ENCODE peak calls at places on chromosome 11, in six cellular contexts. S is H7, L is fibroblast of lung, J is non-pigmented ciliary epithelial cell, Q is progenitor cell of endocrine pancreas, N is H4. Y is an unnamed sample.

GRCh38 chr11:58318532-58318931 is 40.3 kb downstream of the OR5B17 start:
- DNase-seq in Q (no peak), J (peak; percentile 8), S (no peak), N (no peak), L (no peak), Y (no peak)

GRCh38 chr11:113045146-113045545 is 83.9 kb downstream of the NCAM1 start:
- DNase-seq in Q (no peak), J (no peak), S (peak; percentile 29), N (peak; percentile 27), L (no peak), Y (no peak)

GRCh38 chr11:127412234-127412633 is 411.7 kb upstream of the KIRREL3 start:
- DNase-seq in Q (no peak), S (no peak), N (no peak), J (no peak), L (no peak), Y (no peak)

GRCh38 chr11:57124912-57125311 is 56.8 kb upstream of the LRRC55 start:
- DNase-seq in L (no peak), S (no peak), Q (no peak), N (no peak), J (no peak), Y (no peak)

GRCh38 chr11:118046964-118047700 is 29.7 kb upstream of the TMPRSS4 start:
- DNase-seq in S (no peak), J (no peak), Q (no peak), N (no peak), L (no peak), Y (no peak)

GRCh38 chr11:39569784-39570183 is 1889.7 kb downstream of the LRRC4C start:
- DNase-seq in N (no peak), Q (no peak), S (no peak), L (no peak), J (no peak), Y (no peak)

GRCh38 chr11:1231396-1232327 is 8.8 kb downstream of the MUC5B start:
- DNase-seq in N (no peak), Q (no peak), S (peak; percentile 74), L (no peak), J (no peak), Y (no peak)

GRCh38 chr11:8527939-8528338 is 66.1 kb downstream of the STK33 start:
- DNase-seq in S (peak; percentile 24), Q (no peak), J (no peak), L (no peak), N (no peak), Y (no peak)

GRCh38 chr11:6544921-6545850 is 48.1 kb downstream of the DNHD1 start:
- DNase-seq in S (no peak), Q (no peak), L (peak; percentile 43), J (no peak), N (no peak), Y (no peak)

GRCh38 chr11:80727315-80727714 is 1286.5 kb upstream of the TENM4 start:
- DNase-seq in N (peak; percentile 26), L (peak; percentile 1), Q (no peak), S (peak; percentile 38), J (no peak), Y (no peak)

GRCh38 chr11:76642341-76642740 is 28.2 kb downstream of the LRRC32 start:
- DNase-seq in S (no peak), J (no peak), Q (no peak), L (no peak), N (no peak), Y (no peak)

GRCh38 chr11:77091146-77091940 is 11.3 kb upstream of the OMP start:
- DNase-seq in Q (peak; percentile 66), J (no peak), S (peak; percentile 97), N (peak; percentile 52), L (peak; percentile 57), Y (peak; percentile 50)

GRCh38 chr11:57357827-57358226 is 19.7 kb downstream of the P2RX3 start:
- DNase-seq in L (no peak), Q (no peak), J (no peak), S (no peak), N (no peak), Y (no peak)